ENCODE peak calls at places on chromosomes 1 and 21, in five cellular contexts. One of them, this sample, is unnamed. For H3K4me1, the result is how much of the 10 kb centered on the place peaks cover.

GRCh38 chr21:42048870-42049577 is 22.1 kb upstream of the UMODL1 start:
- DNase-seq in GM23248: no peak
- DNase-seq in neuronal stem cell: no peak
- DNase-seq in stomach: no peak
- DNase-seq in neural progenitor cell: no peak
- DNase-seq in this sample: no peak

GRCh38 chr1:201255470-201256362 is 27.6 kb upstream of the PKP1 start:
- DNase-seq in GM23248: no peak
- DNase-seq in neuronal stem cell: no peak
- DNase-seq in stomach: no peak
- DNase-seq in neural progenitor cell: no peak
- DNase-seq in this sample: no peak

GRCh38 chr1:98325646-98326441 is 335.7 kb upstream of the SNX7 start:
- DNase-seq in GM23248: peak
- DNase-seq in neuronal stem cell: no peak
- DNase-seq in stomach: peak
- DNase-seq in neural progenitor cell: no peak
- DNase-seq in this sample: peak

GRCh38 chr21:25638634-25639166 is 358 bp upstream of the JAM2 start:
- DNase-seq in GM23248: peak
- DNase-seq in neuronal stem cell: peak
- DNase-seq in stomach: no peak
- DNase-seq in neural progenitor cell: no peak
- DNase-seq in this sample: no peak

GRCh38 chr1:58570817-58571216 is 6.2 kb downstream of the TACSTD2 start:
- DNase-seq in GM23248: peak
- DNase-seq in neuronal stem cell: no peak
- DNase-seq in stomach: no peak
- DNase-seq in neural progenitor cell: no peak
- DNase-seq in this sample: no peak

GRCh38 chr1:62417351-62417999 is 19.4 kb upstream of the USP1 start:
- DNase-seq in GM23248: peak
- DNase-seq in neuronal stem cell: no peak
- DNase-seq in stomach: no peak
- DNase-seq in neural progenitor cell: no peak
- DNase-seq in this sample: no peak

GRCh38 chr1:3553166-3553939 is 58.0 kb downstream of the MEGF6 start:
- DNase-seq in GM23248: peak
- DNase-seq in neuronal stem cell: no peak
- DNase-seq in stomach: no peak
- DNase-seq in neural progenitor cell: no peak
- DNase-seq in this sample: no peak

GRCh38 chr1:228272831-228273571 is 65.2 kb downstream of the OBSCN start:
- DNase-seq in GM23248: no peak
- DNase-seq in neuronal stem cell: no peak
- DNase-seq in stomach: no peak
- DNase-seq in neural progenitor cell: no peak
- DNase-seq in this sample: no peak

GRCh38 chr1:34549199-34549598 is 205.6 kb upstream of the GJB5 start:
- DNase-seq in GM23248: peak
- DNase-seq in neuronal stem cell: no peak
- DNase-seq in stomach: no peak
- DNase-seq in neural progenitor cell: peak
- DNase-seq in this sample: peak

GRCh38 chr1:162564762-162565218 is 3.3 kb downstream of the UAP1 start:
- DNase-seq in GM23248: peak
- DNase-seq in neuronal stem cell: no peak
- DNase-seq in stomach: no peak
- DNase-seq in neural progenitor cell: no peak
- DNase-seq in this sample: no peak

GRCh38 chr21:42302292-42302650 is 12.9 kb downstream of the TFF3 start:
- DNase-seq in GM23248: no peak
- DNase-seq in neuronal stem cell: no peak
- DNase-seq in stomach: no peak
- DNase-seq in neural progenitor cell: peak
- DNase-seq in this sample: peak

GRCh38 chr21:36193200-36193599 is 36.6 kb downstream of the DOP1B start:
- DNase-seq in GM23248: no peak
- DNase-seq in neuronal stem cell: no peak
- DNase-seq in stomach: no peak
- DNase-seq in neural progenitor cell: no peak
- DNase-seq in this sample: no peak

GRCh38 chr1:25616932-25617625 is 488 bp downstream of the MAN1C1 start:
- DNase-seq in GM23248: peak
- DNase-seq in neuronal stem cell: no peak
- DNase-seq in stomach: no peak
- DNase-seq in neural progenitor cell: peak
- DNase-seq in this sample: no peak

GRCh38 chr1:1602941-1603506 is 3.1 kb upstream of the FNDC10 start:
- DNase-seq in GM23248: no peak
- DNase-seq in neuronal stem cell: no peak
- DNase-seq in stomach: no peak
- DNase-seq in neural progenitor cell: no peak
- DNase-seq in this sample: no peak

GRCh38 chr21:16195476-16195875 is 465.7 kb downstream of the USP25 start:
- DNase-seq in GM23248: peak
- DNase-seq in neuronal stem cell: no peak
- DNase-seq in stomach: no peak
- DNase-seq in neural progenitor cell: no peak
- DNase-seq in this sample: no peak

GRCh38 chr1:26122988-26123973 is 11.7 kb downstream of the PDIK1L start:
- DNase-seq in GM23248: peak
- DNase-seq in neuronal stem cell: no peak
- DNase-seq in stomach: no peak
- DNase-seq in neural progenitor cell: no peak
- DNase-seq in this sample: no peak

GRCh38 chr1:86515597-86515996 is 31.3 kb upstream of the CLCA4 start:
- DNase-seq in GM23248: peak
- DNase-seq in neuronal stem cell: no peak
- DNase-seq in stomach: no peak
- DNase-seq in neural progenitor cell: peak
- DNase-seq in this sample: peak

GRCh38 chr1:62407398-62408009 is 29.3 kb upstream of the USP1 start:
- DNase-seq in GM23248: peak
- DNase-seq in neuronal stem cell: peak
- DNase-seq in stomach: no peak
- DNase-seq in neural progenitor cell: peak
- DNase-seq in this sample: no peak

GRCh38 chr1:102733491-102734236 is 374.7 kb downstream of the COL11A1 start:
- DNase-seq in GM23248: no peak
- DNase-seq in neuronal stem cell: no peak
- DNase-seq in stomach: no peak
- DNase-seq in neural progenitor cell: no peak
- DNase-seq in this sample: no peak

GRCh38 chr1:147626739-147627138 is 43.6 kb downstream of the ACP6 start:
- DNase-seq in GM23248: no peak
- DNase-seq in neuronal stem cell: no peak
- DNase-seq in stomach: no peak
- DNase-seq in neural progenitor cell: no peak
- DNase-seq in this sample: no peak

GRCh38 chr1:68497358-68497698 is 446 bp upstream of the DEPDC1 start:
- DNase-seq in GM23248: no peak
- DNase-seq in neuronal stem cell: no peak
- DNase-seq in stomach: no peak
- DNase-seq in neural progenitor cell: no peak
- DNase-seq in this sample: no peak

GRCh38 chr1:154353460-154353904 is 28.2 kb downstream of the ATP8B2 start:
- DNase-seq in GM23248: peak
- DNase-seq in neuronal stem cell: peak
- DNase-seq in stomach: peak
- DNase-seq in neural progenitor cell: peak
- DNase-seq in this sample: peak

GRCh38 chr1:23615852-23616251 is 56.6 kb upstream of the ID3 start:
- DNase-seq in GM23248: no peak
- DNase-seq in neuronal stem cell: no peak
- DNase-seq in stomach: no peak
- DNase-seq in neural progenitor cell: no peak
- DNase-seq in this sample: no peak
- H3K4me1 ChIP-seq in GM23248: under half
- H3K4me1 ChIP-seq in neuronal stem cell: under half
- H3K4me1 ChIP-seq in stomach: under half
- H3K4me1 ChIP-seq in neural progenitor cell: under half
- H3K4me1 ChIP-seq in this sample: under half

GRCh38 chr1:89900791-89901708 is 80.2 kb downstream of the LRRC8D start:
- DNase-seq in GM23248: no peak
- DNase-seq in neuronal stem cell: no peak
- DNase-seq in stomach: no peak
- DNase-seq in neural progenitor cell: no peak
- DNase-seq in this sample: no peak
- H3K4me1 ChIP-seq in GM23248: under half
- H3K4me1 ChIP-seq in neuronal stem cell: under half
- H3K4me1 ChIP-seq in stomach: under half
- H3K4me1 ChIP-seq in neural progenitor cell: under half
- H3K4me1 ChIP-seq in this sample: under half

GRCh38 chr1:116501870-116502244 is 69.0 kb downstream of the CD58 start:
- DNase-seq in GM23248: no peak
- DNase-seq in neuronal stem cell: no peak
- DNase-seq in stomach: no peak
- DNase-seq in neural progenitor cell: no peak
- DNase-seq in this sample: no peak
- H3K4me1 ChIP-seq in GM23248: under half
- H3K4me1 ChIP-seq in neuronal stem cell: under half
- H3K4me1 ChIP-seq in stomach: under half
- H3K4me1 ChIP-seq in neural progenitor cell: under half
- H3K4me1 ChIP-seq in this sample: under half

GRCh38 chr1:7684861-7685635 is 86.0 kb upstream of the VAMP3 start:
- DNase-seq in GM23248: no peak
- DNase-seq in neuronal stem cell: no peak
- DNase-seq in stomach: no peak
- DNase-seq in neural progenitor cell: no peak
- DNase-seq in this sample: no peak
- H3K4me1 ChIP-seq in GM23248: under half
- H3K4me1 ChIP-seq in neuronal stem cell: under half
- H3K4me1 ChIP-seq in stomach: under half
- H3K4me1 ChIP-seq in neural progenitor cell: under half
- H3K4me1 ChIP-seq in this sample: under half

DNA sequence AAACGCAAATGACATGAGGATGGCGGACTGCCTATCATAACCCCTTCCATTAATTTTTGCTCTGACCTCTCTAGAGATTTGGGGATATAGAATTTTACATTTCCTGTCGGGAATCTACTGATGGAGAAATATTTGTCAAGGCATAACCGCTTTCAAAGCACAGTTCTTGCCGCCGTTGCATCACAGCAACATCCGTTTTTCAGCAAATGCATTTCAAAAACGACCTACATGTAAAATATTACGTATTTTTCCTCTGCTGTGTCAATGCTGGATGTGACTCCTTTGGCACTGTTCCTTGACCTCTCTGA is 4.9 kb downstream of the MIER1 start:
- DNase-seq in GM23248: no peak
- DNase-seq in neuronal stem cell: no peak
- DNase-seq in stomach: no peak
- DNase-seq in neural progenitor cell: no peak
- DNase-seq in this sample: no peak
- H3K4me1 ChIP-seq in GM23248: under half
- H3K4me1 ChIP-seq in neuronal stem cell: under half
- H3K4me1 ChIP-seq in stomach: half or more
- H3K4me1 ChIP-seq in neural progenitor cell: under half
- H3K4me1 ChIP-seq in this sample: half or more

This sample was measured in transverse colon.